ENCODE peak calls at places on chromosomes 5 and 9, in six cellular contexts. O is brain microvascular endothelial cell, L is RWPE2, Z is epithelial cell of proximal tubule, B is lower lobe of right lung, A is AG10803. F is an unnamed sample.
A peak's percentile ranks its signal among the peaks of the same experiment; 100 is the strongest.

GRCh38 chr5:155082401-155082800 is 68.8 kb downstream of the KIF4B start:
- DNase-seq in A (peak; percentile 76), B (no peak), O (peak; percentile 42), L (no peak), Z (peak; percentile 55), F (peak; percentile 58)

GRCh38 chr5:39986614-39987013 is 561.8 kb upstream of the DAB2 start:
- DNase-seq in O (no peak), A (peak; percentile 44), L (no peak), B (no peak), Z (no peak), F (no peak)

GRCh38 chr5:168013546-168013945 is 277.9 kb upstream of the WWC1 start:
- DNase-seq in Z (no peak), B (no peak), A (no peak), L (no peak), O (no peak), F (no peak)

GRCh38 chr5:28451478-28451877 is 1413.1 kb upstream of the CDH9 start:
- DNase-seq in O (no peak), Z (no peak), A (no peak), L (no peak), B (no peak), F (no peak)

GRCh38 chr5:78283802-78284201 is 10.7 kb downstream of the AP3B1 start:
- DNase-seq in Z (no peak), O (no peak), A (no peak), L (no peak), B (no peak), F (no peak)

GRCh38 chr5:141822134-141822533 is 56.1 kb downstream of the PCDH1 start:
- DNase-seq in O (no peak), B (no peak), L (no peak), Z (no peak), A (peak; percentile 56), F (peak; percentile 70)

GRCh38 chr5:14286574-14287399 is 143.6 kb downstream of the TRIO start:
- DNase-seq in O (no peak), L (no peak), Z (no peak), A (no peak), B (no peak), F (no peak)

GRCh38 chr9:129078691-129079503 is 2.0 kb upstream of the DOLPP1 start:
- DNase-seq in B (no peak), A (no peak), L (no peak), Z (no peak), O (no peak), F (no peak)

GRCh38 chr9:18705763-18706372 is 231.9 kb downstream of the ADAMTSL1 start:
- DNase-seq in Z (no peak), A (no peak), O (no peak), L (no peak), B (no peak), F (peak; percentile 18)

GRCh38 chr5:120942551-120942950 is 478.5 kb downstream of the PRR16 start:
- DNase-seq in O (no peak), Z (no peak), A (peak; percentile 27), L (no peak), B (no peak), F (no peak)

GRCh38 chr9:90855208-90856000 is 53.8 kb downstream of the SYK start:
- DNase-seq in A (no peak), B (no peak), L (no peak), O (no peak), Z (no peak), F (no peak)

GRCh38 chr9:134518004-134518606 is 123.5 kb upstream of the COL5A1 start:
- DNase-seq in B (peak; percentile 46), L (no peak), Z (no peak), A (peak; percentile 74), O (no peak), F (no peak)

GRCh38 chr5:151923865-151924264 is 786 bp downstream of the GLRA1 start:
- DNase-seq in A (no peak), O (no peak), L (no peak), Z (no peak), B (no peak), F (peak; percentile 18)

GRCh38 chr5:151912360-151912759 is 12.3 kb downstream of the GLRA1 start:
- DNase-seq in O (peak; percentile 12), A (no peak), B (no peak), Z (no peak), L (no peak), F (no peak)

GRCh38 chr5:151917931-151918330 is 6.7 kb downstream of the GLRA1 start:
- DNase-seq in Z (no peak), L (no peak), B (no peak), A (no peak), O (no peak), F (no peak)
- H3K4me3 ChIP-seq in Z (no peak overlapping the region), L (no peak overlapping the region), B (no peak overlapping the region), A (no peak overlapping the region), O (no peak overlapping the region), F (no peak overlapping the region)

DNA sequence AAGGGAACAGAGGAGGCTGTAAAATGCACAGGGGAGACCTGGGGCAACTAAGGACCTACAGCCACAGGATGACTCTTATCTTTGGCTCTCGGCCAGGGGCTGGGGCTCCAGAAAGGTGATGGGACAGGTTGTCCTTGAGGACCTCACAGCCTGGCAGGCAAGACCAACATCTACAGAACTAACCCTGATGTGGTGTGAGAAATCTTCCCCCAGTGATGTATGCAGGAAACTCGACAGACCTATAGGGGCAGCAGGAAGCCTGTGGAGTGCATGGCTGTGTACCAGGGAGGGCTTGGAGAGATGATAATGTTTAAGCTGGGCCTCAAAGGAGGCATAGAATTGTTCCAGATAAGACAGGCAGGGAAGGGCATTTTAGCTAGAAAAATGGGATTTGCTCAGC is 68.4 kb upstream of the SLC25A51 start:
- DNase-seq in Z (no peak), L (peak; percentile 51), B (no peak), A (no peak), O (no peak), F (no peak)
- TF ChIP-seq CTCF in Z (no peak), L (peak; percentile 17), B (no peak), A (peak; percentile 30), O (peak; percentile 57), F (peak; percentile 38)

GRCh38 chr9:78070530-78070929 is 38.9 kb upstream of the GNAQ start:
- DNase-seq in L (no peak), O (no peak), A (no peak), Z (no peak), B (no peak), F (no peak)
- H3K4me3 ChIP-seq in L (no peak overlapping the region), O (no peak overlapping the region), A (no peak overlapping the region), Z (no peak overlapping the region), B (no peak overlapping the region), F (no peak overlapping the region)

GRCh38 chr5:115829913-115830312 is 11.5 kb downstream of the ATG12 start:
- DNase-seq in O (no peak), A (no peak), B (no peak), L (no peak), Z (no peak), F (no peak)

GRCh38 chr5:115831163-115831768 is 10.1 kb downstream of the ATG12 start:
- DNase-seq in B (no peak), Z (no peak), O (no peak), A (peak; percentile 30), L (no peak), F (peak; percentile 55)

GRCh38 chr5:115840825-115841224 is 540 bp downstream of the ATG12 start:
- DNase-seq in A (no peak), O (no peak), L (no peak), B (no peak), Z (no peak), F (no peak)

GRCh38 chr5:115838885-115839518 is 2.4 kb downstream of the ATG12 start:
- DNase-seq in A (peak; percentile 64), O (no peak), B (no peak), L (no peak), Z (no peak), F (peak; percentile 70)

GRCh38 chr5:115835481-115835880 is 5.9 kb downstream of the ATG12 start:
- DNase-seq in Z (no peak), L (no peak), B (no peak), O (no peak), A (no peak), F (no peak)
- TF ChIP-seq CTCF in Z (no peak), L (no peak), B (no peak), O (no peak), A (no peak), F (no peak)

GRCh38 chr9:111959960-111960359 is 63.3 kb downstream of the UGCG start:
- DNase-seq in O (peak; percentile 87), L (no peak), A (peak; percentile 68), B (no peak), Z (no peak), F (peak; percentile 85)

GRCh38 chr9:111959468-111959941 is 62.9 kb downstream of the UGCG start:
- DNase-seq in O (peak; percentile 89), B (peak; percentile 63), A (peak; percentile 98), L (peak; percentile 78), Z (peak; percentile 100), F (peak; percentile 99)

GRCh38 chr9:111955048-111955447 is 58.4 kb downstream of the UGCG start:
- DNase-seq in Z (no peak), O (no peak), L (no peak), A (no peak), B (no peak), F (no peak)

GRCh38 chr9:111961011-111961410 is 64.4 kb downstream of the UGCG start:
- DNase-seq in Z (no peak), B (no peak), A (no peak), L (no peak), O (peak; percentile 87), F (no peak)

DNA sequence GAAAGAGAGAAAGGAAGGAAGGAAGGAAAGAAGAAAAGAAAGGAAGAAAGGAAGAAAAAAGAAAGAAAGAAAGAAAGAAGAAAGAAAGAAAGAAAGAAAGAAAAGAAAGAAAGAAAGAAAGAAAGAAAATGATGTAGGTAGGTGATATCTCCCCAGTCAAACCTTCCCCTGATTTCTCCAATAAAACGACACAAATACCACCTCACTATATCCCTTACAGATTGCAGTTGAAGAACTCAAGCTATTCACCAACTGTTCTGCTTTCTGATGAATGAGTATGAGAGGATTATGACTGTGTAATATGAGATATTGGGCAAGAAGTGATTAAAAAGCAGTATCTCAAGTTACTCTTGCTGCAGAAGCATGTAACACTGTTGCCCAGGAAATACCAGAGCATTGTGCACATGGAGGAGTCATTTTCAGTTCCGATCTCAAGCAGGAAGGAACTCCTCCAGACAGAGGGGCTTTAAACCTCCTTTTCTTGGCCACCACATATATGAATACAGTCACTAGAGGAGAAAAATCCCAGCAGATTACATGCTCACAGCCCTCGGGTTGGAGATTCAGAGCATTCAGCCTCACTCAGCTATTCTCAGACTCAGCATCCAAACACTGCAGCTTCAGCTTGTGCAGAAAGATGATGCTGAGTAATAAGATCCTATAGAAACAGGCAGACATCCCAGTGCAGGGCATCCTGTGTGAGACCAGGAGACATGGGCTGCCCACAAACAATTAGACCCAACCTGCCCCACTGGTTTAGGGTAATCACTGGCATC is 61.4 kb downstream of the UGCG start:
- DNase-seq in A (peak; percentile 98), Z (no peak), L (peak; percentile 66), O (peak; percentile 97), B (no peak), F (peak; percentile 97)
- H3K4me3 ChIP-seq in A (peak overlapping the region; percentile 55), Z (no peak overlapping the region), L (no peak overlapping the region), O (peak overlapping the region; percentile 12), B (peak overlapping the region; percentile 4), F (no peak overlapping the region)

F was measured in cardiac fibroblast.